ENCODE peak calls at places on chromosomes 4 and X, in five cellular contexts. U is fibroblast of mammary gland, A is endothelial cell, V is pancreas, Z is RWPE2. W is an unnamed sample.
A peak's percentile ranks its signal among the peaks of the same experiment; 100 is the strongest.

GRCh38 chr4:4990857-4991540 is 28.3 kb downstream of the CYTL1 start:
- DNase-seq in U (peak; percentile 95), A (no peak), V (peak; percentile 38), Z (no peak), W (no peak)

GRCh38 chrX:153055827-153056748 is at the start of gene PNMA3:
- DNase-seq in A (peak; percentile 29), Z (no peak), V (no peak), U (no peak), W (no peak)

GRCh38 chr4:122285285-122285684 is 93.5 kb upstream of the ADAD1 start:
- DNase-seq in U (peak; percentile 40), Z (no peak), A (no peak), V (no peak), W (no peak)

GRCh38 chr4:156764145-156764544 is 207.5 kb downstream of the PDGFC start:
- DNase-seq in U (peak; percentile 33), Z (no peak), V (no peak), A (no peak), W (no peak)

GRCh38 chr4:41257257-41257900 is 651 bp downstream of the UCHL1 start:
- DNase-seq in U (peak; percentile 36), Z (peak; percentile 52), V (peak; percentile 32), A (peak; percentile 52), W (peak; percentile 45)

GRCh38 chr4:121397434-121397833 is 16.6 kb upstream of the QRFPR start:
- DNase-seq in A (no peak), U (no peak), V (no peak), Z (no peak), W (no peak)

GRCh38 chrX:31355206-31355955 is 283.5 kb upstream of the FTHL17 start:
- DNase-seq in U (no peak), A (no peak), Z (no peak), V (no peak), W (no peak)

GRCh38 chr4:184845367-184846011 is 19.7 kb upstream of the ACSL1 start:
- DNase-seq in V (no peak), A (no peak), Z (no peak), U (peak; percentile 51), W (no peak)

GRCh38 chr4:187235456-187236170 is 512.0 kb upstream of the FAT1 start:
- DNase-seq in A (no peak), U (no peak), Z (no peak), V (no peak), W (no peak)

GRCh38 chr4:122889726-122890125 is 32.7 kb downstream of the NUDT6 start:
- DNase-seq in Z (no peak), A (no peak), U (no peak), V (no peak), W (no peak)

GRCh38 chr4:8655411-8656184 is 63.0 kb downstream of the CPZ start:
- DNase-seq in U (no peak), A (no peak), V (no peak), Z (no peak), W (no peak)

GRCh38 chrX:40061005-40061404 is 36.8 kb downstream of the BCOR start:
- DNase-seq in U (no peak), V (no peak), A (no peak), Z (no peak), W (no peak)

DNA sequence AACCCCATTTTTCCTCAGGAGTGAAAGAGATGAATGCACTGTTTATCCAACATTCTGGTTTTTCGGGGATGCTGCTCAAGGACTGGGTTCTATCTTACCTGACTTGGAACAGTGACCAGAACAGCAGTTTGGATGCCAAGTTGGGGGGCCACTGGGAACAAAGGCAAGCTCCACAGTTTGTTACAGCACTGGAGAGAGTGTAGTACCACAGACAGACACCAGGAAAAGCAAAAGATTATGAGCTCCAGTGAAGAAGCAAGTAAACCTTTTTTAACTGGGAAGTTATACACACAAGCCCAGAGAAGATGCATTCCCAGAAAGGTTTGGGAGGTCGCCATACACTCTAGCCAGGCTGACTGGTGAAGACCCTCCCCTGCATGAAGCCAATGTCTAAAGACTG is 13.6 kb downstream of the C4orf36 start:
- DNase-seq in Z (no peak), U (no peak), A (no peak), V (no peak), W (no peak)
- TF ChIP-seq CTCF in Z (no peak), U (no peak), A (peak; percentile 32), V (no peak), W (no peak)

GRCh38 chr4:83012631-83013419 is 2.2 kb upstream of the LIN54 start:
- DNase-seq in U (peak; percentile 97), V (peak; percentile 97), A (peak; percentile 99), Z (peak; percentile 92), W (peak; percentile 97)
- TF ChIP-seq CTCF in U (no peak), V (peak; percentile 39), A (peak; percentile 67), Z (peak; percentile 40), W (peak; percentile 56)

DNA sequence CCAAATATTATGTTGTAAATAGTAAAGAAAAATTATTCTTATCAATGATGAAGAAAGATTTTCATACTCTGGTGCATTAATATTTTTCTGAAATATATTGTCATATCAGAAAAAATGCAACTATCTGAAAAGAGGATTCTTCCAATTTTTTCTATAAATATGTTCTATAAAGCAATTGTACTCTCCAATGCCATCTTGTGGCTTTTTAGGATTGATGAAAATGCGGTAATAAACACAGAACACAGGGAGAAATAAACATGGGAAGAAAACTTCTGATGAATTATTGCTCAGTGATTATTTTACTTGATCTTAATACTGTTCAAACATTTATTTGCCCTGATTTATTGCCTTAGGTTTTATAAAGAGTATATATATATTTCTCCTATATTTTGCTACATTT is 215.4 kb downstream of the IL1RAPL1 start:
- DNase-seq in Z (no peak), U (no peak), V (no peak), A (no peak), W (no peak)
- TF ChIP-seq CTCF in Z (peak; percentile 36), U (no peak), V (no peak), A (no peak), W (no peak)

GRCh38 chrX:133045986-133046385 is 50.9 kb downstream of the USP26 start:
- DNase-seq in V (no peak), Z (no peak), U (peak; percentile 12), A (peak; percentile 7), W (peak; percentile 14)
- TF ChIP-seq CTCF in V (no peak), Z (peak; percentile 55), U (peak; percentile 18), A (no peak), W (no peak)

GRCh38 chr4:40168070-40168469 is 28.8 kb upstream of the RHOH start:
- DNase-seq in A (no peak), Z (no peak), V (no peak), U (no peak), W (no peak)
- TF ChIP-seq CTCF in A (no peak), Z (no peak), V (no peak), U (no peak), W (no peak)

DNA sequence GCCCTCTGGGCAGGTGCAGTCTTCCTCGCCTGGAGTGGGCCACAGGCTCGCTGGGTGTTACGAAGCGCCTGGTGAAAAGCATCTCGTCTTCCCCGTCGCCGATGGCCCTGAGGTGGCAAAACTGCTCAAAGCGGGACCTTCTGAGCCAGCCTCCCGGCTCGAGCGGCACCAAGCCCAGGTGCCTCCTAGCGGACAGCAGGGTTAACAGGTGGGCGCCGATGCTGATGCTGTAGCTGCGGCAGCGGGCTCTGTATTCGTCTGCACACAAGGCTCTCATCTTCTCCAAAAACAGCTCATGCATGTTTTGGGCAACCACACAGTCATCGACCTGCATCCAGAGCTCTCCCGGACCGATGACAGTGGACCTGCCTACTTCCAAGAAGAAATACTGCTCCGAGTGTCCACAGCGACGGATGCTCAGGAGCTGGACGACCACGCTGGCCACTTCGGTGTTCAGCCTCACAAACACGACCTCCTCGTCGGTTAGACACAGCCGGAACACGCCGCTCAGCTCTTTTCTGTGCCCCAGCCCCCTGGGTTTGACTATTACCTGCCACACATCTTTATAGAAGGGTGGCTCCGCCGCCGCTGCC is 1.2 kb downstream of the IRS4 start:
- DNase-seq in A (no peak), V (no peak), Z (no peak), U (no peak), W (peak; percentile 33)
- TF ChIP-seq CTCF in A (no peak), V (no peak), Z (no peak), U (no peak), W (no peak)

DNA sequence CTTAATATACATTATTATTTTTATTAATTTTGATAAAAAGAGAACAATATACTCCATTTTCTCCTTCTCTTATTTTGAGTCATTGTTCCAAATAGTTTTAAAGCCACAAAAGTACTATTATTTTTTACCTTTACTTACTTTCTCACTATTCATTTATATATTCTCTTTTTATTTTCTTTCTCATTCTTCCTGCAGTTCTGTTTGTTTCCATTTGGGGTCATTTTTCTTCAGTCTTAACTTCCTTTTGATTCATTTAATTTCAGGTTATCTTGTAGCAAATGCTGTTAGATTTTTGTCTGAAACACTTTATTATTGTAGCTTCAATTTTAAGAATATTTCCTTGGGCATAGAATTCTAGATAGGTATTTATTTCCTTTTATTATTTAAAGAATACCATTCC is 438.6 kb upstream of the EPHA5 start:
- DNase-seq in V (no peak), Z (no peak), A (no peak), U (no peak), W (no peak)
- TF ChIP-seq CTCF in V (no peak), Z (no peak), A (peak; percentile 28), U (no peak), W (no peak)

DNA sequence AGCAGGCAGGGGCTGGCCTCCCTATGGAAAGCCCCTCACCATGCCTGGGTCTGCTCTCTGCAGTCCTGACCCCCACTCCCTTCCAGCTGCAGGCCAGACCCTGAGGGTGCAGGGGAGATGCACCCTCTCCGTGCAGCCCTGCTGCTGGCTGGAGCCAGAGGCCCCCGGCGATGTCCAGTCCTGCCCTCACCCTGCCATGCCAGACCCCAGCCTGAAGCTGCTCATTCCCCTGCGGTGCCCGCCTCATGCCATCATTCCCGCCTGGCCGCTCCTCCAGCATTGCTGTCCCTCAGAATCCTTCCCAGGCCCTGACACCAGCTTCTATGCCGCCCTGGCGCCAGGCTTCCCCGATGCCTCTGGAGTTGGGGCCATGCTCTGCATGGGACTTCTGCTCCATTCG is 72.4 kb downstream of the SORCS2 start:
- DNase-seq in A (no peak), Z (no peak), V (no peak), U (no peak), W (no peak)
- TF ChIP-seq CTCF in A (no peak), Z (no peak), V (no peak), U (no peak), W (no peak)